ENCODE peak calls at places on chromosomes 11 and 22, in five cellular contexts. S is GM12878, Q is GM23248, U is HCT116, D is osteoblast. V is an unnamed sample.

GRCh38 chr11:123166095-123166559 is 28.9 kb downstream of the CLMP start:
- DNase-seq in Q (peak; percentile 61), U (no peak), D (no peak), S (no peak), V (no peak)

GRCh38 chr11:85939099-85940015 is 84.2 kb downstream of the CCDC83 start:
- DNase-seq in D (no peak), Q (no peak), S (no peak), U (no peak), V (no peak)

GRCh38 chr11:120228794-120229384 is 11.1 kb upstream of the POU2F3 start:
- DNase-seq in S (no peak), U (no peak), D (no peak), Q (no peak), V (no peak)

GRCh38 chr11:102157219-102157618 is 47.0 kb downstream of the YAP1 start:
- DNase-seq in S (no peak), Q (peak; percentile 73), D (no peak), U (no peak), V (no peak)

GRCh38 chr11:107565219-107565937 is at the start of gene ALKBH8:
- DNase-seq in S (peak; percentile 50), Q (peak; percentile 91), U (no peak), D (peak; percentile 90), V (no peak)

GRCh38 chr11:6817668-6818067 is 18.2 kb upstream of the OR6A2 start:
- DNase-seq in S (no peak), U (no peak), Q (peak; percentile 13), D (peak; percentile 38), V (no peak)

GRCh38 chr11:125954945-125955640 is 9.2 kb downstream of the VSIG10L2 start:
- DNase-seq in S (no peak), Q (no peak), D (peak; percentile 83), U (no peak), V (no peak)

GRCh38 chr11:58629857-58630256 is 7.4 kb downstream of the CNTF start:
- DNase-seq in D (peak; percentile 49), U (peak; percentile 22), S (no peak), Q (peak; percentile 82), V (no peak)

GRCh38 chr11:75441804-75442132 is 8.8 kb upstream of the KLHL35 start:
- DNase-seq in S (no peak), D (peak; percentile 66), U (no peak), Q (no peak), V (no peak)

GRCh38 chr22:26674211-26675190 is 17.1 kb downstream of the MIAT start:
- DNase-seq in D (no peak), S (peak; percentile 37), Q (no peak), U (no peak), V (no peak)

GRCh38 chr22:33302549-33302948 is 244.4 kb upstream of the SYN3 start:
- DNase-seq in S (no peak), U (no peak), Q (no peak), D (no peak), V (no peak)

GRCh38 chr11:76684470-76684869 is 13.9 kb upstream of the LRRC32 start:
- DNase-seq in Q (no peak), S (no peak), U (no peak), D (peak; percentile 6), V (no peak)

GRCh38 chr11:110531056-110531756 is 101.5 kb downstream of the FDX1 start:
- DNase-seq in S (no peak), U (no peak), D (no peak), Q (peak; percentile 49), V (no peak)

GRCh38 chr11:2825886-2826678 is 59.5 kb downstream of the CDKN1C start:
- DNase-seq in D (peak; percentile 99), U (no peak), S (no peak), Q (peak; percentile 95), V (peak; percentile 28)

GRCh38 chr11:125591659-125592304 is 870 bp upstream of the STT3A start:
- DNase-seq in U (no peak), D (peak; percentile 65), Q (peak; percentile 75), S (no peak), V (no peak)

GRCh38 chr22:18048441-18048898 is 24.1 kb upstream of the MICAL3 start:
- DNase-seq in U (no peak), S (no peak), Q (peak; percentile 67), D (peak; percentile 74), V (no peak)
- H3K4me3 ChIP-seq in U (no peak overlapping the region), S (no peak overlapping the region), Q (peak overlapping the region; percentile 56), D (peak overlapping the region; percentile 17), V (no peak overlapping the region)

DNA sequence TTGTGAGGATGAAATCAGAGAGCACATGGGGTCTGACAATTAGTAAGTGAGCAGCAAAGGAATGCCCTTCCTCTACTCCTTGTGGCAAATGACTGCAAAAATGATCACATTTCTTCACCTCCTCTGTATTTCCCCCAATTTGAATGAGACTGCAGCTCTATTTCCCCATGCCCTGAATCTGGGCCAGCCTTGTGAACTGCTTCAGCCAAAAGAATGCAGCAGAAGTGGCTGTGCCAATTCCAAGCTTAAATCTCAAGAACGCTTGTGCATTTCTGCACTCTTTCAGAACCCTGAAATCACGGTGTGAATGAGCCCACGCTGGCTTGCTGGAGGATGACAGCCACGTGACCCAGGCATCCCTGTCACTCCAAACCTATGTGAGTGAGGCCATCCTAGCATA is 9.9 kb downstream of the SLC43A3 start:
- DNase-seq in U (no peak), S (no peak), D (no peak), Q (peak; percentile 87), V (no peak)
- H3K79me2 ChIP-seq in U (no peaks in the 10 kb centered on the region), S (peaks cover 53% of the 10 kb centered on the region), D (peaks cover 4% of the 10 kb centered on the region), Q (no peaks in the 10 kb centered on the region), V (peaks cover 23% of the 10 kb centered on the region)

GRCh38 chr11:104151404-104152204 is 12.3 kb downstream of the PDGFD start:
- DNase-seq in Q (peak; percentile 37), U (peak; percentile 16), D (no peak), S (no peak), V (no peak)
- H3K4me3 ChIP-seq in Q (no peak overlapping the region), U (no peak overlapping the region), D (no peak overlapping the region), S (no peak overlapping the region), V (no peak overlapping the region)

GRCh38 chr22:24426859-24427499 is 420 bp upstream of the ADORA2A start:
- DNase-seq in U (no peak), S (no peak), Q (no peak), D (peak; percentile 75), V (no peak)

GRCh38 chr22:24423519-24424000 is 3.8 kb upstream of the ADORA2A start:
- DNase-seq in D (peak; percentile 99), Q (peak; percentile 71), U (no peak), S (no peak), V (no peak)

GRCh38 chr22:24426436-24426835 is 963 bp upstream of the ADORA2A start:
- DNase-seq in S (no peak), U (no peak), D (peak; percentile 68), Q (no peak), V (no peak)

GRCh38 chr22:24424001-24424900 is 3.1 kb upstream of the ADORA2A start:
- DNase-seq in D (peak; percentile 80), S (no peak), Q (peak; percentile 50), U (no peak), V (no peak)

DNA sequence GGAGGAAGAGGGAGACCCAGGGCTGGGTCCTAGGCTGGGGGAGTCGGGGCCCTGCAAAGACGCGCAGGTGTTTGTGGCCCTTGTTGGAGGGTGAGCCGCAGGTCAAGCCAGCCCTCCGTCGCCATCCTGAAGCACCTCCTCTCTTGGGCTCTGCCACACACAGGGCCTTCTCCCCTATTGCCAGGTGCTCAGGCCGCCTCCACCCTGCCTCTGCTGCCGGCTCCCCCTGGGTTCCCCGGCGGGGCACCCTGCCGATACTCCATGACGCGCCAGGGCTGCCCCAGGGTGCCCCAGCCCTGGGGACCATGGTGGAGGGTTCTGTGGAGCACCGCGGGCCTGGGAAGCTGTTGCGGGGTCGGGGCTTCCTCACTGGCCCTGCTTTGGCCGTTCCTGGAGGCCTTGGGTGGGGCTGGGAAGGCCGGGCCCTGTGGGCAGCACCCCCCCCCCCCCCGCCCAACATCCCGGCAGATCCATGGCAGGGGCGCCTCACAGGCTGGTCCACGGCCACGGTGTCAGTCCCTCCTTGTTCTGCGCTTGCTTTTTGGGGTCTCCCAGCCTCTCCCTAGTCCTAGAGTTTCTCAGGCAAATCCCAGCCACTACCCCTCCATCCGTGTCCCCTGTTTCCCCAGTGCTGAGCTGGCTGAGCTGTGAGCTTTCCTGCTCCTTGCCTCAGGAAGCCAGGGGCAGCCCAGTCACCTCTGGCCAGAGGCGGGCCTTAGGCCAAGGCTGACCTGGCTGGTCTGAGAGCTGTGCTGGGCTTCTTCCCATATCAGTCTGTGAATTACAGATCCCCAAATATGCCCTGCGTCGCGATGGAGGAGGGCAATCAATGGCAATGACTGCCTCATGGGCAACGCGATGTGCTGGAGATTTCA is 2.3 kb upstream of the ADORA2A start:
- DNase-seq in U (no peak), Q (no peak), S (no peak), D (peak; percentile 76), V (no peak)
- H3K79me2 ChIP-seq in U (no peaks in the 10 kb centered on the region), Q (no peaks in the 10 kb centered on the region), S (peaks cover 52% of the 10 kb centered on the region), D (no peaks in the 10 kb centered on the region), V (no peaks in the 10 kb centered on the region)

DNA sequence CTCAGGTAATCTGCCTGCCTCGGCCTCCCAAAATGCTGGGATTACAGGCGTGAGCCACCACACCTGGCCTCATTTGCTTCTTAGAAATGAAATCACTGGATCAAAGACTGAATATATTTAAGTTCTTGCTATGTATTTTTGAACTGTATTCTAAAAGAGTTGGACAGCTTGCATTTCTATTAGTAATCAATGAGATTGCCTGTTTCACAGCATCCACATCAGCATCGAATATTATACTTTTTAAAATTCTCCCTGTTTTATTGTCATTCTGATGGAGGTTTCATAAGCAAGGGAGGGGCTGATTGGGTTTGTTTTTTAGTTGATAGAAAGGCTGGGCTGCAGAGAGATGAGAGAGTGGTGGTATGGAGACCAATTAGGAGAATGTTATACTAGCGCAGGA is 68.7 kb upstream of the CREB3L1 start:
- DNase-seq in S (no peak), Q (no peak), D (peak; percentile 17), U (no peak), V (no peak)
- H3K4me3 ChIP-seq in S (no peak overlapping the region), Q (no peak overlapping the region), D (no peak overlapping the region), U (no peak overlapping the region), V (no peak overlapping the region)

GRCh38 chr11:69818243-69819108 is 740 bp downstream of the FGF3 start:
- DNase-seq in U (no peak), S (no peak), Q (no peak), D (peak; percentile 73), V (no peak)
- H3K79me2 ChIP-seq in U (no peaks in the 10 kb centered on the region), S (no peaks in the 10 kb centered on the region), Q (no peaks in the 10 kb centered on the region), D (no peaks in the 10 kb centered on the region), V (no peaks in the 10 kb centered on the region)

V was measured in keratinocyte.